ENCODE peak calls at places on chromosomes 2 and 18, in nine cellular contexts. D is HCT116, H is psoas muscle, P is Panc1, T is ovary, K is ascending aorta, W is right atrium auricular region, U is heart left ventricle, I is spleen. X is an unnamed sample.

GRCh38 chr2:129762386-129763189 is 216.9 kb upstream of the RAB6C start:
- DNase-seq in I (no peak), U (no peak), D (no peak), P (no peak), K (no peak), W (peak; percentile 34), H (no peak), T (no peak), X (no peak)

GRCh38 chr18:74006160-74006559 is 141.5 kb downstream of the FBXO15 start:
- DNase-seq in T (no peak), P (no peak), H (no peak), U (no peak), W (no peak), I (no peak), K (no peak), D (no peak), X (no peak)

GRCh38 chr18:13577091-13577697 is 149.2 kb downstream of the FAM210A start:
- DNase-seq in H (no peak), D (no peak), T (no peak), P (no peak), K (no peak), I (no peak), U (no peak), W (peak; percentile 70), X (no peak)

GRCh38 chr2:127411609-127412370 is 6.4 kb upstream of the PROC start:
- DNase-seq in W (peak; percentile 72), H (no peak), T (no peak), D (no peak), I (peak; percentile 52), P (no peak), U (no peak), K (peak; percentile 72), X (peak; percentile 72)

GRCh38 chr18:48679236-48679635 is 140.4 kb downstream of the CTIF start:
- DNase-seq in K (no peak), W (no peak), P (no peak), H (no peak), U (no peak), I (no peak), D (no peak), T (no peak), X (no peak)

GRCh38 chr2:9210030-9210429 is 3.4 kb downstream of the ASAP2 start:
- DNase-seq in T (no peak), D (no peak), K (peak; percentile 7), P (no peak), H (no peak), W (peak; percentile 36), U (no peak), I (no peak), X (no peak)

GRCh38 chr2:80326214-80326613 is 21.7 kb upstream of the LRRTM1 start:
- DNase-seq in D (no peak), W (no peak), K (no peak), P (peak; percentile 17), H (no peak), T (no peak), U (peak; percentile 37), I (no peak), X (peak; percentile 19)

GRCh38 chr2:240850026-240850425 is 18.6 kb upstream of the AGXT start:
- DNase-seq in U (peak; percentile 15), D (no peak), K (no peak), P (no peak), W (no peak), T (no peak), H (no peak), I (peak; percentile 60), X (no peak)

GRCh38 chr2:218125626-218126080 is at the start of gene CXCR2:
- DNase-seq in I (peak; percentile 87), T (no peak), P (no peak), W (no peak), H (no peak), U (peak; percentile 36), D (no peak), K (peak; percentile 63), X (no peak)

GRCh38 chr2:73984922-73985317 is 210 bp downstream of the TET3 start:
- DNase-seq in H (peak; percentile 60), I (no peak), D (no peak), U (peak; percentile 61), T (peak; percentile 56), P (no peak), K (no peak), W (no peak), X (peak; percentile 47)

GRCh38 chr2:73982140-73982617 is 2.5 kb upstream of the TET3 start:
- DNase-seq in P (no peak), T (no peak), K (no peak), I (no peak), H (peak; percentile 41), U (peak; percentile 59), W (no peak), D (no peak), X (no peak)

GRCh38 chr2:73985318-73986084 is 791 bp downstream of the TET3 start:
- DNase-seq in K (no peak), H (peak; percentile 63), T (no peak), P (no peak), U (peak; percentile 58), W (no peak), D (no peak), I (peak; percentile 91), X (peak; percentile 59)

GRCh38 chr2:73984203-73984921 is at the start of gene TET3:
- DNase-seq in P (no peak), D (no peak), K (peak; percentile 66), T (no peak), U (peak; percentile 72), H (peak; percentile 63), I (peak; percentile 95), W (no peak), X (peak; percentile 56)

GRCh38 chr2:73983322-73984202 is 1.1 kb upstream of the TET3 start:
- DNase-seq in H (no peak), D (peak; percentile 88), I (peak; percentile 84), W (no peak), P (no peak), K (no peak), T (no peak), U (no peak), X (peak; percentile 49)
- H3K4me1 ChIP-seq in H (peaks cover 56% of the 10 kb centered on the region), D (peaks cover 43% of the 10 kb centered on the region), I (peaks cover 91% of the 10 kb centered on the region), W (no peaks in the 10 kb centered on the region), P (peaks cover 61% of the 10 kb centered on the region), K (peaks cover 6% of the 10 kb centered on the region), T (peaks cover 16% of the 10 kb centered on the region), U (peaks cover 71% of the 10 kb centered on the region), X (peaks cover 18% of the 10 kb centered on the region)

GRCh38 chr2:10410716-10411437 is 37.2 kb downstream of the ODC1 start:
- DNase-seq in H (no peak), U (no peak), K (no peak), D (no peak), I (no peak), P (no peak), W (no peak), T (no peak), X (peak; percentile 98)
- H3K4me3 ChIP-seq in H (no peak overlapping the region), U (no peak overlapping the region), K (no peak overlapping the region), D (no peak overlapping the region), I (no peak overlapping the region), P (no peak overlapping the region), W (no peak overlapping the region), T (no peak overlapping the region), X (peak overlapping the region; percentile 50)

GRCh38 chr2:222568866-222569265 is 87.0 kb downstream of the FARSB start:
- DNase-seq in U (peak; percentile 68), D (no peak), K (no peak), P (no peak), W (no peak), T (peak; percentile 35), I (no peak), H (peak; percentile 46), X (no peak)
- H3K27ac ChIP-seq in U (no peak overlapping the region), D (no peak overlapping the region), K (no peak overlapping the region), P (no peak overlapping the region), W (no peak overlapping the region), T (no peak overlapping the region), I (no peak overlapping the region), H (peak overlapping the region; percentile 79), X (no peak overlapping the region)

DNA sequence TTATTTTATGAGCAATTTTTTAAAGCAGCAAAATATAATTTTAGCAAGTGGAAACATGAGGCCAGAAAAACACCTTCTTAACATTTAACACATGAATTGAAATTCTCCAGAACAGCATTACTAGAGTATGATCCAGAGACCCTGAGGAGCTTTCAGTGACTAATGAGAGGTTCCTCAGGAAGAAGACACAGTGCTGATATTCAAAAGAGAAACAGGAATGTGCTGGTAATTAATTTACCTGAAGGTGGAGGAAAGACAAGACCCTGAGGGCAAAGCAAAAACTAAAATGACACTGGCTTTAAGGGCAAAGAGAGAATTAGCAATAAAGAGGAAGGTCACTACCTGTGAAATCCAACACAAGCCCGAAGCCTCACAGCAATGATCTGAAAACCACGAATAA is 97.0 kb downstream of the CDH2 start:
- DNase-seq in P (no peak), H (no peak), T (no peak), I (no peak), K (no peak), U (no peak), W (no peak), D (no peak), X (no peak)
- H3K4me1 ChIP-seq in P (no peaks in the 10 kb centered on the region), H (no peaks in the 10 kb centered on the region), T (peaks cover 2% of the 10 kb centered on the region), I (no peaks in the 10 kb centered on the region), K (no peaks in the 10 kb centered on the region), U (peaks cover 6% of the 10 kb centered on the region), W (no peaks in the 10 kb centered on the region), D (no peaks in the 10 kb centered on the region), X (peaks cover 3% of the 10 kb centered on the region)

DNA sequence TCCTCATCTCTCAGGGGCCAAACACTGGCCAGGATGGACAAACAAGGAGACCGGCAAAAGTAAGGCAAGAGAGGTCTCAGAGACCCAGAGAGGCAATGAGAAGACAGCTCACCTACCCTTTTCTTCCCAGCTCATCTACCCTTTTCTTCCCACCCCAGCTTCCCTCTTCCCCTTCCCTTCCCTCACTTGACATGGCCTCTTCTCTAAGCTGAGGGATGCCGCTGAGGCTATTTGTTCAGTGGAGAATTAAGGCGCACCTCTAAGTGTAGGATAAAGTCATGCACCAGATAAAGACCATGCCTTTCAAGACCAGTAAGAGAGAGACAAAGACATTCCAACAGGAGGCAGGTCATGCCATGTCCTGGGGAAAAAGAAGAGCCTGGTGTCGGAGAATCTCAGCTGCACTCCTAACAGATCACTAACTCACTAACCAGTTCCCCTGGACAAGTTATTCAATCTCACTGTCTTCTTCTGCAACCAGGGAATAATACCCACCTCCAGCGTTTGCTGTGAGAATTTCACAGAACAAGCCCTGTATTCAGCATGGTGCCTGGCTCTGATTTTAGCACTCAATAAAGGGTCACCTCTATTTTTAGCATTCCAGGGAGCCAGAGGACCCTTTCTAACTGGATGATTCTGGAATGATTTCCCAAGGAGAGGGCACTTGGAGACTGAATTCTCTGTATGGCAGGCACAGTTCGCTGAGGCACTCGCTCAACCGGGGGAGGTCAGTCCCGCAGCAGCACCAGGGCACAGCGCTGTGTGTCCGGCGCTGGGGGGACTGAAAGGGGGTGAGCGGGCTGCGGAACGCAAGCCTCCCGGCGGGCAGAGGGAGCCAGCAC is 3.0 kb upstream of the FOSL2 start:
- DNase-seq in I (peak; percentile 11), D (no peak), W (no peak), K (no peak), P (no peak), T (no peak), U (no peak), H (no peak), X (no peak)
- H3K4me3 ChIP-seq in I (peak overlapping the region; percentile 69), D (peak overlapping the region; percentile 76), W (peak overlapping the region; percentile 96), K (peak overlapping the region; percentile 81), P (peak overlapping the region; percentile 69), T (peak overlapping the region; percentile 85), U (peak overlapping the region; percentile 95), H (peak overlapping the region; percentile 100), X (peak overlapping the region; percentile 75)

GRCh38 chr2:130894326-130894942 is 57.7 kb downstream of the ARHGEF4 start:
- DNase-seq in W (no peak), U (no peak), T (no peak), I (no peak), H (no peak), D (no peak), K (no peak), P (no peak), X (no peak)
- H3K27ac ChIP-seq in W (no peak overlapping the region), U (no peak overlapping the region), T (no peak overlapping the region), I (no peak overlapping the region), H (no peak overlapping the region), D (no peak overlapping the region), K (no peak overlapping the region), P (no peak overlapping the region), X (no peak overlapping the region)